ENCODE peak calls at places on chromosomes 3 and 15, in ten cellular contexts. A is stromal cell of bone marrow; J is mesothelial cell of epicardium; K is GM13976; W is bronchial epithelial cell; Q is nucleus accumbens; N is stimulated activated naive CD4-positive, alpha-beta T cell; E is GM20000; V is tibial artery; P is foreskin fibroblast. U is an unnamed sample.

GRCh38 chr15:69853572-69853971 is 244.1 kb downstream of the TLE3 start:
- DNase-seq in A (peak; percentile 49), P (peak; percentile 67), J (no peak), V (no peak), Q (no peak), N (no peak), E (no peak), K (no peak), W (peak; percentile 25), U (peak; percentile 94)

GRCh38 chr15:25246641-25247417 is 192.0 kb downstream of the UBE3A start:
- DNase-seq in P (no peak), K (no peak), N (no peak), E (no peak), A (no peak), W (no peak), J (peak; percentile 5), Q (no peak), V (peak; percentile 51), U (no peak)

GRCh38 chr3:149120051-149120972 is 9.1 kb upstream of the HPS3 start:
- DNase-seq in W (peak; percentile 67), N (no peak), V (no peak), K (peak; percentile 75), Q (no peak), E (peak; percentile 76), P (peak; percentile 32), A (peak; percentile 52), J (no peak), U (peak; percentile 65)

GRCh38 chr3:29050155-29050554 is 230.7 kb upstream of the RBMS3 start:
- DNase-seq in N (no peak), P (no peak), J (no peak), A (no peak), Q (no peak), W (peak; percentile 36), E (no peak), K (no peak), V (no peak), U (no peak)

GRCh38 chr15:55589297-55589696 is 1.2 kb upstream of the PYGO1 start:
- DNase-seq in A (no peak), V (no peak), P (peak; percentile 17), K (no peak), N (no peak), J (no peak), E (no peak), W (no peak), Q (no peak), U (no peak)

GRCh38 chr3:43035801-43036340 is 56.8 kb downstream of the GASK1A start:
- DNase-seq in J (no peak), N (no peak), V (no peak), Q (no peak), K (no peak), W (no peak), P (no peak), A (no peak), E (no peak), U (no peak)

GRCh38 chr3:113890256-113890900 is 51.8 kb downstream of the GRAMD1C start:
- DNase-seq in Q (no peak), K (no peak), N (no peak), E (no peak), J (no peak), W (no peak), V (no peak), A (no peak), P (no peak), U (peak; percentile 7)

GRCh38 chr3:13548696-13549512 is at the start of gene FBLN2:
- DNase-seq in K (no peak), P (peak; percentile 51), A (no peak), N (no peak), E (peak; percentile 55), Q (no peak), W (no peak), V (no peak), J (peak; percentile 57), U (peak; percentile 66)

GRCh38 chr15:65595960-65596359 is 15.0 kb downstream of the INTS14 start:
- DNase-seq in N (peak; percentile 10), K (no peak), Q (peak; percentile 2), J (no peak), V (no peak), E (no peak), W (no peak), A (no peak), P (no peak), U (no peak)

GRCh38 chr3:69319652-69320051 is 66.2 kb downstream of the FRMD4B start:
- DNase-seq in J (no peak), E (no peak), P (no peak), Q (no peak), N (no peak), A (no peak), V (no peak), K (no peak), W (no peak), U (no peak)

GRCh38 chr15:89971592-89971997 is 29.5 kb upstream of the ZNF710 start:
- DNase-seq in E (peak; percentile 83), A (peak; percentile 23), J (peak; percentile 30), K (peak; percentile 71), N (peak; percentile 2), W (peak; percentile 53), P (peak; percentile 18), V (no peak), Q (peak; percentile 18), U (peak; percentile 62)

GRCh38 chr15:99076555-99077308 is 28.1 kb upstream of the SYNM start:
- DNase-seq in N (no peak), J (no peak), A (peak; percentile 67), W (peak; percentile 80), Q (peak; percentile 30), E (peak; percentile 71), K (peak; percentile 68), V (peak; percentile 73), P (peak; percentile 64), U (peak; percentile 82)

GRCh38 chr3:197615430-197615829 is 59.7 kb upstream of the BDH1 start:
- DNase-seq in A (no peak), K (no peak), E (no peak), N (no peak), V (no peak), P (no peak), J (no peak), Q (no peak), W (no peak), U (no peak)

GRCh38 chr3:49803464-49804140 is 541 bp downstream of the INKA1 start:
- DNase-seq in J (no peak), V (no peak), E (peak; percentile 45), N (peak; percentile 50), P (no peak), A (no peak), K (peak; percentile 58), Q (peak; percentile 49), W (peak; percentile 86), U (no peak)

GRCh38 chr3:114336122-114336697 is 42.4 kb downstream of the TIGIT start:
- DNase-seq in V (no peak), K (no peak), W (peak; percentile 18), J (no peak), E (no peak), P (no peak), A (no peak), N (no peak), Q (no peak), U (peak; percentile 13)

GRCh38 chr3:169133178-169134161 is 530.0 kb downstream of the MECOM start:
- DNase-seq in Q (no peak), P (no peak), V (no peak), A (no peak), K (no peak), J (no peak), W (peak; percentile 67), N (no peak), E (no peak), U (peak; percentile 37)

GRCh38 chr15:67164811-67165652 is 89.4 kb downstream of the AAGAB start:
- DNase-seq in Q (no peak), J (no peak), A (peak; percentile 89), V (peak; percentile 84), P (no peak), K (no peak), N (no peak), W (no peak), E (no peak), U (no peak)